ENCODE peak calls at places on chromosome 21, in five cellular contexts. S, T, V, A and U are unnamed samples.
A peak's percentile ranks its signal among the peaks of the same experiment; 100 is the strongest.

GRCh38 chr21:31556662-31557061 is 102.8 kb upstream of the SOD1 start:
- DNase-seq in S (no peak), T (no peak), V (no peak), A (no peak), U (no peak)

GRCh38 chr21:45865106-45865835 is 116.3 kb upstream of the COL6A1 start:
- DNase-seq in S (no peak), T (peak; percentile 80), V (peak; percentile 92), A (no peak), U (no peak)

GRCh38 chr21:44027607-44028286 is 15.6 kb downstream of the TRAPPC10 start:
- DNase-seq in S (no peak), T (peak; percentile 75), V (no peak), A (no peak), U (no peak)

GRCh38 chr21:31576428-31576827 is 83.1 kb upstream of the SOD1 start:
- DNase-seq in S (no peak), T (peak; percentile 19), V (peak; percentile 43), A (no peak), U (no peak)

GRCh38 chr21:31078796-31079195 is 40.5 kb upstream of the KRTAP19-8 start:
- DNase-seq in S (no peak), T (no peak), V (no peak), A (no peak), U (no peak)

GRCh38 chr21:30168086-30168485 is 1.5 kb upstream of the CLDN17 start:
- DNase-seq in S (no peak), T (peak; percentile 69), V (no peak), A (no peak), U (no peak)

GRCh38 chr21:40507978-40508377 is 339.0 kb downstream of the DSCAM start:
- DNase-seq in S (no peak), T (peak; percentile 87), V (no peak), A (no peak), U (no peak)

GRCh38 chr21:29989634-29990234 is 49.9 kb upstream of the GRIK1 start:
- DNase-seq in S (no peak), T (no peak), V (no peak), A (no peak), U (no peak)

GRCh38 chr21:41605178-41605933 is 97.4 kb upstream of the TMPRSS2 start:
- DNase-seq in S (no peak), T (peak; percentile 55), V (no peak), A (no peak), U (no peak)

GRCh38 chr21:42590431-42591131 is 62.8 kb upstream of the PDE9A start:
- DNase-seq in S (no peak), T (no peak), V (no peak), A (no peak), U (no peak)

GRCh38 chr21:42674351-42674940 is 21.0 kb downstream of the PDE9A start:
- DNase-seq in S (no peak), T (no peak), V (no peak), A (no peak), U (peak; percentile 47)

GRCh38 chr21:14952916-14953315 is 111.9 kb downstream of the NRIP1 start:
- DNase-seq in S (no peak), T (peak; percentile 49), V (no peak), A (no peak), U (no peak)

GRCh38 chr21:45923146-45923545 is 58.4 kb upstream of the COL6A1 start:
- DNase-seq in S (no peak), T (peak; percentile 81), V (peak; percentile 50), A (peak; percentile 54), U (peak; percentile 33)

GRCh38 chr21:34690041-34690792 is 21.4 kb downstream of the CLIC6 start:
- DNase-seq in S (no peak), T (peak; percentile 78), V (no peak), A (no peak), U (no peak)

GRCh38 chr21:41368361-41369104 is 6.7 kb downstream of the MX2 start:
- DNase-seq in S (no peak), T (no peak), V (no peak), A (no peak), U (no peak)

GRCh38 chr21:40516336-40516735 is 330.6 kb downstream of the DSCAM start:
- DNase-seq in S (peak; percentile 3), T (no peak), V (no peak), A (no peak), U (no peak)

GRCh38 chr21:28554660-28555475 is 437.8 kb downstream of the LTN1 start:
- DNase-seq in S (no peak), T (no peak), V (no peak), A (no peak), U (peak; percentile 68)

GRCh38 chr21:34017127-34017961 is 56.0 kb upstream of the MRPS6 start:
- DNase-seq in S (no peak), T (no peak), V (no peak), A (no peak), U (no peak)

GRCh38 chr21:46182548-46183336 is 1.5 kb downstream of the SPATC1L start:
- DNase-seq in S (no peak), T (no peak), V (no peak), A (no peak), U (peak; percentile 29)

GRCh38 chr21:34771512-34772028 is 102.8 kb downstream of the CLIC6 start:
- DNase-seq in S (no peak), T (peak; percentile 90), V (peak; percentile 80), A (no peak), U (no peak)

GRCh38 chr21:43312011-43312410 is 114.9 kb downstream of the SIK1 start:
- DNase-seq in S (no peak), T (no peak), V (no peak), A (no peak), U (no peak)

GRCh38 chr21:31974454-31974985 is 101.7 kb downstream of the HUNK start:
- DNase-seq in S (no peak), T (no peak), V (no peak), A (no peak), U (peak; percentile 30)

GRCh38 chr21:33473344-33473743 is 6.4 kb downstream of the TMEM50B start:
- DNase-seq in S (no peak), T (no peak), V (no peak), A (no peak), U (no peak)

GRCh38 chr21:36170823-36171222 is 14.2 kb downstream of the DOP1B start:
- DNase-seq in S (no peak), T (no peak), V (no peak), A (no peak), U (no peak)

GRCh38 chr21:32253215-32253641 is 25.6 kb downstream of the MIS18A start:
- DNase-seq in S (no peak), T (no peak), V (no peak), A (no peak), U (no peak)

GRCh38 chr21:42660118-42660470 is 6.7 kb downstream of the PDE9A start:
- DNase-seq in S (no peak), T (no peak), V (no peak), A (no peak), U (no peak)